ENCODE peak calls at places on chromosomes 2 and 18, in six cellular contexts. W is amniotic epithelial cell, H is dorsolateral prefrontal cortex, Q is AG08396, O is uterus, V is skeletal muscle cell. C is an unnamed sample.

GRCh38 chr2:65128297-65129190 is 1.4 kb downstream of the RAB1A start:
- DNase-seq in V (peak; percentile 4), O (peak; percentile 30), H (no peak), W (peak; percentile 72), Q (no peak), C (peak; percentile 80)

GRCh38 chr18:12839057-12839525 is 44.9 kb downstream of the PTPN2 start:
- DNase-seq in O (no peak), Q (no peak), W (no peak), V (no peak), H (no peak), C (peak; percentile 18)

GRCh38 chr2:128654404-128654803 is 335.7 kb upstream of the HS6ST1 start:
- DNase-seq in O (no peak), Q (no peak), H (no peak), V (no peak), W (no peak), C (no peak)

GRCh38 chr2:238242731-238243495 is 3.1 kb upstream of the HES6 start:
- DNase-seq in W (no peak), V (no peak), Q (no peak), H (no peak), O (peak; percentile 59), C (peak; percentile 39)

GRCh38 chr2:99066602-99067001 is 74.9 kb upstream of the C2orf15 start:
- DNase-seq in O (no peak), W (peak; percentile 29), Q (peak; percentile 27), H (peak; percentile 43), V (peak; percentile 46), C (peak; percentile 70)

GRCh38 chr2:1617425-1618021 is 126.8 kb downstream of the PXDN start:
- DNase-seq in W (no peak), Q (no peak), O (no peak), V (no peak), H (no peak), C (no peak)

GRCh38 chr2:100643906-100644501 is 81.2 kb downstream of the PDCL3 start:
- DNase-seq in W (no peak), Q (no peak), O (no peak), V (no peak), H (no peak), C (no peak)

GRCh38 chr2:84817239-84817655 is 63.6 kb downstream of the TRABD2A start:
- DNase-seq in O (no peak), V (no peak), H (no peak), W (no peak), Q (no peak), C (no peak)

GRCh38 chr2:202933139-202933510 is 21.1 kb downstream of the CARF start:
- DNase-seq in V (no peak), O (no peak), H (no peak), W (peak; percentile 6), Q (no peak), C (no peak)

GRCh38 chr2:113406114-113406513 is 31.4 kb upstream of the ZNG1B start:
- DNase-seq in H (no peak), O (no peak), Q (no peak), W (no peak), V (no peak), C (no peak)

GRCh38 chr2:73987948-73988700 is 3.4 kb downstream of the TET3 start:
- DNase-seq in O (no peak), W (no peak), H (no peak), Q (no peak), V (no peak), C (no peak)

GRCh38 chr18:12497296-12497695 is 89.6 kb downstream of the PRELID3A start:
- DNase-seq in V (no peak), W (no peak), Q (no peak), H (no peak), O (no peak), C (peak; percentile 8)

GRCh38 chr2:200863655-200864205 is 728 bp downstream of the CLK1 start:
- DNase-seq in V (no peak), Q (no peak), H (no peak), O (no peak), W (no peak), C (no peak)

GRCh38 chr2:7456762-7457161 is 539.5 kb downstream of the RNF144A start:
- DNase-seq in W (no peak), H (no peak), Q (no peak), V (no peak), O (no peak), C (no peak)

GRCh38 chr18:10094154-10094553 is 180.3 kb downstream of the VAPA start:
- DNase-seq in O (no peak), Q (no peak), W (peak; percentile 68), V (no peak), H (no peak), C (peak; percentile 80)

GRCh38 chr2:214542866-214543265 is 132.0 kb downstream of the VWC2L start:
- DNase-seq in V (peak; percentile 8), Q (peak; percentile 36), W (no peak), O (no peak), H (no peak), C (peak; percentile 24)

GRCh38 chr2:188245230-188245629 is 46.4 kb upstream of the GULP1 start:
- DNase-seq in O (no peak), W (no peak), V (no peak), Q (no peak), H (no peak), C (no peak)

GRCh38 chr2:8489221-8489620 is 192.6 kb upstream of the ID2 start:
- DNase-seq in Q (no peak), V (no peak), W (no peak), O (no peak), H (no peak), C (no peak)

GRCh38 chr2:172847188-172847587 is 111.5 kb downstream of the RAPGEF4 start:
- DNase-seq in Q (no peak), H (no peak), W (no peak), V (no peak), O (no peak), C (no peak)

GRCh38 chr18:13217466-13217961 is 1.0 kb upstream of the LDLRAD4 start:
- DNase-seq in V (no peak), W (no peak), H (peak; percentile 79), Q (peak; percentile 37), O (peak; percentile 49), C (peak; percentile 14)

GRCh38 chr2:144414324-144414845 is 105.5 kb downstream of the ZEB2 start:
- DNase-seq in Q (peak; percentile 32), O (peak; percentile 42), H (no peak), V (peak; percentile 93), W (peak; percentile 99), C (peak; percentile 94)

GRCh38 chr2:132774189-132774588 is 104.2 kb upstream of the LYPD1 start:
- DNase-seq in Q (no peak), O (no peak), H (no peak), W (no peak), V (no peak), C (no peak)

GRCh38 chr18:74457043-74457742 is at the start of gene DIPK1C:
- DNase-seq in H (peak; percentile 77), O (no peak), V (no peak), W (no peak), Q (no peak), C (no peak)

GRCh38 chr2:156539086-156539485 is 102.9 kb downstream of the GPD2 start:
- DNase-seq in V (no peak), W (no peak), H (no peak), O (no peak), Q (no peak), C (no peak)

GRCh38 chr2:80889009-80889408 is 584.5 kb upstream of the LRRTM1 start:
- DNase-seq in O (no peak), W (no peak), Q (no peak), V (no peak), H (no peak), C (no peak)

GRCh38 chr2:188675391-188676011 is 298.7 kb upstream of the COL3A1 start:
- DNase-seq in Q (no peak), H (no peak), O (no peak), W (peak; percentile 79), V (peak; percentile 32), C (peak; percentile 72)

GRCh38 chr2:85541262-85541661 is 2.3 kb downstream of the MAT2A start:
- DNase-seq in Q (no peak), H (no peak), O (no peak), V (no peak), W (no peak), C (no peak)

GRCh38 chr2:204180671-204181070 is 244.1 kb downstream of the ICOS start:
- DNase-seq in W (no peak), O (no peak), V (no peak), H (no peak), Q (no peak), C (no peak)

GRCh38 chr2:29578084-29578598 is 343.2 kb downstream of the ALK start:
- DNase-seq in O (no peak), H (no peak), V (no peak), Q (no peak), W (no peak), C (no peak)